ENCODE peak calls at places on chromosomes 13 and 19, in five cellular contexts. One of them, this sample, is unnamed.

GRCh38 chr13:26878465-26878864 is 117.9 kb upstream of the GPR12 start:
- DNase-seq in K562: no peak
- DNase-seq in HCT116: no peak
- DNase-seq in GM23338: no peak
- DNase-seq in SK-N-SH: no peak
- DNase-seq in this sample: no peak

GRCh38 chr19:23698711-23699520 is 11.9 kb upstream of the ZNF675 start:
- DNase-seq in GM23338: peak; percentile 27
- DNase-seq in HCT116: no peak
- DNase-seq in K562: no peak
- DNase-seq in SK-N-SH: peak; percentile 42
- DNase-seq in this sample: no peak

GRCh38 chr13:59358014-59358413 is 805.7 kb downstream of the DIAPH3 start:
- DNase-seq in SK-N-SH: no peak
- DNase-seq in K562: no peak
- DNase-seq in HCT116: no peak
- DNase-seq in GM23338: no peak
- DNase-seq in this sample: no peak

GRCh38 chr13:103130681-103131210 is 64.5 kb upstream of the SLC10A2 start:
- DNase-seq in K562: no peak
- DNase-seq in GM23338: no peak
- DNase-seq in SK-N-SH: no peak
- DNase-seq in HCT116: no peak
- DNase-seq in this sample: no peak

GRCh38 chr19:45175663-45176345 is 2.2 kb downstream of the TRAPPC6A start:
- DNase-seq in SK-N-SH: no peak
- DNase-seq in GM23338: no peak
- DNase-seq in HCT116: no peak
- DNase-seq in K562: no peak
- DNase-seq in this sample: no peak

GRCh38 chr19:49368711-49369358 is 5.2 kb downstream of the DKKL1 start:
- DNase-seq in K562: no peak
- DNase-seq in HCT116: no peak
- DNase-seq in SK-N-SH: no peak
- DNase-seq in GM23338: no peak
- DNase-seq in this sample: no peak

GRCh38 chr19:31596751-31597150 is 247.5 kb upstream of the TSHZ3 start:
- DNase-seq in GM23338: no peak
- DNase-seq in HCT116: no peak
- DNase-seq in K562: no peak
- DNase-seq in SK-N-SH: no peak
- DNase-seq in this sample: no peak

GRCh38 chr19:34667349-34668076 is 9.4 kb downstream of the SCGB2B2 start:
- DNase-seq in K562: peak; percentile 14
- DNase-seq in SK-N-SH: no peak
- DNase-seq in GM23338: peak; percentile 28
- DNase-seq in HCT116: no peak
- DNase-seq in this sample: no peak

GRCh38 chr19:44050740-44051653 is 839 bp upstream of the ZNF223 start:
- DNase-seq in GM23338: peak; percentile 77
- DNase-seq in K562: no peak
- DNase-seq in HCT116: no peak
- DNase-seq in SK-N-SH: no peak
- DNase-seq in this sample: no peak

GRCh38 chr13:29852464-29853054 is 2.1 kb upstream of the UBL3 start:
- DNase-seq in K562: no peak
- DNase-seq in SK-N-SH: no peak
- DNase-seq in HCT116: no peak
- DNase-seq in GM23338: no peak
- DNase-seq in this sample: no peak

GRCh38 chr19:28542394-28543243 is 670.3 kb downstream of the UQCRFS1 start:
- DNase-seq in K562: no peak
- DNase-seq in GM23338: no peak
- DNase-seq in SK-N-SH: no peak
- DNase-seq in HCT116: no peak
- DNase-seq in this sample: no peak

GRCh38 chr19:41936961-41937360 is 8.7 kb upstream of the ERFL start:
- DNase-seq in HCT116: no peak
- DNase-seq in GM23338: peak; percentile 1
- DNase-seq in SK-N-SH: no peak
- DNase-seq in K562: no peak
- DNase-seq in this sample: no peak

GRCh38 chr19:11196406-11197287 is 698 bp downstream of the KANK2 start:
- DNase-seq in K562: peak; percentile 73
- DNase-seq in SK-N-SH: peak; percentile 85
- DNase-seq in GM23338: peak; percentile 61
- DNase-seq in HCT116: no peak
- DNase-seq in this sample: no peak

GRCh38 chr13:80297094-80297493 is 43.8 kb downstream of the SPRY2 start:
- DNase-seq in K562: no peak
- DNase-seq in HCT116: no peak
- DNase-seq in GM23338: peak; percentile 79
- DNase-seq in SK-N-SH: no peak
- DNase-seq in this sample: no peak

GRCh38 chr13:97125051-97125809 is 96.9 kb upstream of the MBNL2 start:
- DNase-seq in K562: no peak
- DNase-seq in SK-N-SH: peak; percentile 50
- DNase-seq in GM23338: peak; percentile 44
- DNase-seq in HCT116: peak; percentile 75
- DNase-seq in this sample: no peak

GRCh38 chr19:29622191-29623070 is 16.3 kb downstream of the POP4 start:
- DNase-seq in K562: no peak
- DNase-seq in SK-N-SH: peak; percentile 59
- DNase-seq in GM23338: no peak
- DNase-seq in HCT116: no peak
- DNase-seq in this sample: no peak

GRCh38 chr13:36918246-36919060 is 1.6 kb downstream of the SMAD9 start:
- DNase-seq in HCT116: no peak
- DNase-seq in GM23338: peak; percentile 15
- DNase-seq in SK-N-SH: peak; percentile 25
- DNase-seq in K562: no peak
- DNase-seq in this sample: no peak

GRCh38 chr19:49676136-49676689 is 858 bp upstream of the PRMT1 start:
- DNase-seq in SK-N-SH: peak; percentile 83
- DNase-seq in GM23338: peak; percentile 94
- DNase-seq in K562: peak; percentile 74
- DNase-seq in HCT116: peak; percentile 97
- DNase-seq in this sample: peak; percentile 84

GRCh38 chr13:73300718-73301425 is 242.1 kb downstream of the KLF5 start:
- DNase-seq in HCT116: no peak
- DNase-seq in GM23338: no peak
- DNase-seq in SK-N-SH: no peak
- DNase-seq in K562: no peak
- DNase-seq in this sample: no peak

GRCh38 chr19:36775768-36776167 is 3.2 kb upstream of the ZNF850 start:
- DNase-seq in GM23338: peak; percentile 24
- DNase-seq in K562: no peak
- DNase-seq in SK-N-SH: no peak
- DNase-seq in HCT116: no peak
- DNase-seq in this sample: no peak

GRCh38 chr13:20703785-20704458 is 423 bp downstream of the IL17D start:
- DNase-seq in K562: peak; percentile 91
- DNase-seq in HCT116: peak; percentile 66
- DNase-seq in SK-N-SH: peak; percentile 95
- DNase-seq in GM23338: peak; percentile 86
- DNase-seq in this sample: no peak

GRCh38 chr13:107851670-107852460 is 363.5 kb downstream of the LIG4 start:
- DNase-seq in K562: peak; percentile 12
- DNase-seq in HCT116: no peak
- DNase-seq in GM23338: no peak
- DNase-seq in SK-N-SH: no peak
- DNase-seq in this sample: no peak

GRCh38 chr19:934865-935422 is 9.1 kb downstream of the ARID3A start:
- DNase-seq in GM23338: no peak
- DNase-seq in HCT116: no peak
- DNase-seq in SK-N-SH: peak; percentile 85
- DNase-seq in K562: no peak
- DNase-seq in this sample: no peak

GRCh38 chr13:48626726-48627451 is 26.8 kb upstream of the CYSLTR2 start:
- DNase-seq in K562: no peak
- DNase-seq in SK-N-SH: no peak
- DNase-seq in HCT116: no peak
- DNase-seq in GM23338: no peak
- DNase-seq in this sample: no peak

GRCh38 chr19:30085394-30085793 is 143.4 kb downstream of the URI1 start:
- DNase-seq in GM23338: peak; percentile 74
- DNase-seq in K562: peak; percentile 23
- DNase-seq in SK-N-SH: peak; percentile 67
- DNase-seq in HCT116: peak; percentile 16
- DNase-seq in this sample: no peak

GRCh38 chr19:45153339-45154063 is 7.3 kb downstream of the NKPD1 start:
- DNase-seq in GM23338: peak; percentile 84
- DNase-seq in HCT116: no peak
- DNase-seq in SK-N-SH: peak; percentile 91
- DNase-seq in K562: peak; percentile 90
- DNase-seq in this sample: no peak

GRCh38 chr19:55683449-55684261 is 8.6 kb downstream of the EPN1 start:
- DNase-seq in K562: no peak
- DNase-seq in GM23338: no peak
- DNase-seq in HCT116: no peak
- DNase-seq in SK-N-SH: no peak
- DNase-seq in this sample: no peak
- TF ChIP-seq POLR2AphosphoS5 in K562: no peak
- TF ChIP-seq POLR2AphosphoS5 in GM23338: no peak
- TF ChIP-seq POLR2AphosphoS5 in HCT116: no peak
- TF ChIP-seq POLR2AphosphoS5 in SK-N-SH: no peak
- TF ChIP-seq POLR2AphosphoS5 in this sample: no peak

GRCh38 chr19:18496167-18496979 is 25.5 kb downstream of the ELL start:
- DNase-seq in HCT116: no peak
- DNase-seq in SK-N-SH: no peak
- DNase-seq in K562: peak; percentile 72
- DNase-seq in GM23338: no peak
- DNase-seq in this sample: no peak

GRCh38 chr19:18491995-18492953 is 29.6 kb downstream of the ELL start:
- DNase-seq in GM23338: no peak
- DNase-seq in HCT116: no peak
- DNase-seq in SK-N-SH: no peak
- DNase-seq in K562: no peak
- DNase-seq in this sample: no peak

GRCh38 chr19:18494267-18494607 is 27.6 kb downstream of the ELL start:
- DNase-seq in SK-N-SH: no peak
- DNase-seq in HCT116: no peak
- DNase-seq in GM23338: no peak
- DNase-seq in K562: no peak
- DNase-seq in this sample: no peak

GRCh38 chr19:18495204-18495911 is 26.5 kb downstream of the ELL start:
- DNase-seq in K562: no peak
- DNase-seq in SK-N-SH: peak; percentile 51
- DNase-seq in GM23338: no peak
- DNase-seq in HCT116: no peak
- DNase-seq in this sample: no peak

GRCh38 chr19:18493440-18494266 is 28.2 kb downstream of the ELL start:
- DNase-seq in K562: no peak
- DNase-seq in SK-N-SH: no peak
- DNase-seq in HCT116: no peak
- DNase-seq in GM23338: no peak
- DNase-seq in this sample: no peak
- H3K4me1 ChIP-seq in K562: peaks cover 21% of the 10 kb centered on the region
- H3K4me1 ChIP-seq in SK-N-SH: peaks cover 59% of the 10 kb centered on the region
- H3K4me1 ChIP-seq in HCT116: peaks cover 17% of the 10 kb centered on the region
- H3K4me1 ChIP-seq in GM23338: no peaks in the 10 kb centered on the region
- H3K4me1 ChIP-seq in this sample: no peaks in the 10 kb centered on the region

DNA sequence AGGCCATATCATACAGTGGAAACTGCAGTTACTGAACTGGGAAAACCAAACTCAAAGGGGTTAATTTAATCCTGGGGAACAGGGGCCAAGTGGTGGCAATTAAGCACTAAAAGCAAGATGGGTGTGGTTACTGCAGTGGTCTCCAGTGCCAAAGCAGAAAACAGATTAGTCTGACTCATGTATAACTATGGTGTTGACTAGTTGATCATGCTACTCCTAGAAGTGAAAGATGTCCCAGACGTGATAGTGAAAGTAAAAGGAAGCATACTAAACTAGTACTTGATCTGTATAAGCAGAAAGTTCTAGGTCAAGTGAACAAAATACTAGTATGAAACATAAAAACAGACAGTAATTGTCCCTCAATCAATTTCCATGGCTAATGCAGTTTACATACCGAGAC is 360.0 kb upstream of the SLITRK5 start:
- DNase-seq in K562: no peak
- DNase-seq in HCT116: no peak
- DNase-seq in GM23338: no peak
- DNase-seq in SK-N-SH: no peak
- DNase-seq in this sample: no peak
- TF ChIP-seq REST in K562: no peak
- TF ChIP-seq REST in HCT116: no peak
- TF ChIP-seq REST in GM23338: no peak
- TF ChIP-seq REST in SK-N-SH: no peak
- TF ChIP-seq REST in this sample: no peak

DNA sequence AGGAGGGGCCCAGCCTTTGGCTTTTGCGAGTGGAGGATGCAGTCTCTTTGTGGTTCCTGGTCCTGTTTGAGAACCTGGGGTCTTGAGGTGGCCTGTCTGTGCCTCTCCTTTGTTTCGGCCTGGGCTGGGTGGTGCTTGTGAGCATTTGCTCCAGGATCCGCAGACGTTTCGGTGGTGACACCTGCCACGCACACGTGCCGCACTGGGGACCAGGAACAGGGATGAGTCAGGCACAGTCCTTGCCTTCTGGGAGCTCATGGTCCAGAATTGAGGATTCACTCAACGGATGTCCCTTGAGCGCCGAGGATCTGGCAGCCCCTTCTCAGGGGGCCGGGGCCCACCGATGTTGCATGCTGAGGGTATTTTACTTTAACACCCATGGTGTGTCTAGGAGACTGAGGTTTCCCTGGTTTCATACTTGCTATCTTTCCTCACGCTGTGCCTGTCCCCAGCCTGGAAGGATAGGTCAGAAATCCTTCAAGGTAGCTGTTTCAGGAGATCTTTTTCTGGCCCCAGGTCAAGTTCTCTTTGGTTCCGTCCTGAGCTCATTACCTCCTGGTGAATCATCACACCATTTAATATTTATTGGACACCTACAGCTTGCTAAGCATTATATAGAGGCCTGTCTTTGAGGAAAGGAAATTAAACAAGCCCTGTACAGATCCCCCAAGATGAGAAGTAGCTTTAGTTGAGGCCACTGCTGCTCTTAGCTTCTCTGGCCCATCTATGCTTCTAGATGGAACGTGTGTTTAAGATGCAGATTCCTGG is 5.1 kb downstream of the HDGFL2 start:
- DNase-seq in SK-N-SH: no peak
- DNase-seq in HCT116: no peak
- DNase-seq in GM23338: no peak
- DNase-seq in K562: no peak
- DNase-seq in this sample: no peak
- TF ChIP-seq POLR2AphosphoS5 in SK-N-SH: no peak
- TF ChIP-seq POLR2AphosphoS5 in HCT116: no peak
- TF ChIP-seq POLR2AphosphoS5 in GM23338: no peak
- TF ChIP-seq POLR2AphosphoS5 in K562: no peak
- TF ChIP-seq POLR2AphosphoS5 in this sample: no peak

GRCh38 chr19:46862974-46863632 is 2.3 kb downstream of the ARHGAP35 start:
- DNase-seq in SK-N-SH: no peak
- DNase-seq in HCT116: no peak
- DNase-seq in GM23338: peak; percentile 34
- DNase-seq in K562: peak; percentile 20
- DNase-seq in this sample: no peak
- H3K4me1 ChIP-seq in SK-N-SH: peaks cover 46% of the 10 kb centered on the region
- H3K4me1 ChIP-seq in HCT116: peaks cover 69% of the 10 kb centered on the region
- H3K4me1 ChIP-seq in GM23338: peaks cover 58% of the 10 kb centered on the region
- H3K4me1 ChIP-seq in K562: peaks cover 39% of the 10 kb centered on the region
- H3K4me1 ChIP-seq in this sample: peaks cover 49% of the 10 kb centered on the region

GRCh38 chr13:111329641-111330040 is 9.2 kb downstream of the TEX29 start:
- DNase-seq in HCT116: no peak
- DNase-seq in SK-N-SH: no peak
- DNase-seq in GM23338: no peak
- DNase-seq in K562: no peak
- DNase-seq in this sample: no peak
- TF ChIP-seq REST in HCT116: no peak
- TF ChIP-seq REST in SK-N-SH: no peak
- TF ChIP-seq REST in GM23338: no peak
- TF ChIP-seq REST in K562: no peak
- TF ChIP-seq REST in this sample: no peak

This sample was measured in Panc1.